ENCODE peak calls at places on chromosomes 2 and 18, in eight cellular contexts. T, C, R, Q, Z, I, J and B are unnamed samples.

GRCh38 chr18:23531912-23532311 is 28.6 kb downstream of the RMC1 start:
- DNase-seq in R (no peak), T (no peak), Q (no peak), J (no peak), Z (no peak), C (no peak), I (no peak), B (no peak)

GRCh38 chr2:210503622-210504300 is 27.2 kb upstream of the LANCL1 start:
- DNase-seq in Z (no peak), I (no peak), J (peak), T (peak), R (peak), C (no peak), Q (no peak), B (no peak)

GRCh38 chr2:114489143-114489542 is 46.7 kb downstream of the DPP10 start:
- DNase-seq in T (no peak), C (no peak), Z (no peak), J (no peak), R (no peak), Q (no peak), I (no peak), B (no peak)

GRCh38 chr2:144114761-144115160 is 405.2 kb downstream of the ZEB2 start:
- DNase-seq in Z (no peak), C (no peak), I (no peak), T (no peak), R (peak), J (no peak), Q (no peak), B (no peak)

GRCh38 chr2:239882335-239882734 is 142.8 kb downstream of the NDUFA10 start:
- DNase-seq in I (peak), Z (no peak), R (no peak), Q (peak), T (peak), J (no peak), C (peak), B (peak)

GRCh38 chr18:59070181-59070912 is 69.3 kb upstream of the SEC11C start:
- DNase-seq in Q (peak), T (peak), J (peak), I (peak), R (peak), C (peak), Z (peak), B (peak)

GRCh38 chr2:163401481-163401880 is 334.3 kb downstream of the FIGN start:
- DNase-seq in R (peak), J (no peak), T (peak), Z (no peak), I (peak), C (no peak), Q (no peak), B (no peak)

GRCh38 chr2:138974651-138975050 is 194.5 kb upstream of the NXPH2 start:
- DNase-seq in R (peak), Q (no peak), C (no peak), T (no peak), I (no peak), J (no peak), Z (no peak), B (no peak)

GRCh38 chr2:239424337-239425045 is 23.7 kb upstream of the HDAC4 start:
- DNase-seq in Z (no peak), Q (no peak), T (no peak), R (no peak), C (no peak), I (no peak), J (no peak), B (no peak)

GRCh38 chr2:231413456-231413855 is 17.9 kb downstream of the B3GNT7 start:
- DNase-seq in C (no peak), T (no peak), J (no peak), Z (no peak), Q (no peak), R (no peak), I (no peak), B (no peak)

GRCh38 chr2:232658217-232658785 is 24.9 kb downstream of the EFHD1 start:
- DNase-seq in R (no peak), I (no peak), Q (no peak), C (no peak), J (no peak), Z (no peak), T (peak), B (no peak)

GRCh38 chr2:31136732-31137131 is 1.5 kb downstream of the GALNT14 start:
- DNase-seq in R (no peak), C (no peak), J (no peak), I (no peak), Z (no peak), Q (no peak), T (no peak), B (no peak)

GRCh38 chr2:152627010-152627957 is 90.0 kb downstream of the PRPF40A start:
- DNase-seq in R (no peak), Q (no peak), T (peak), I (peak), J (no peak), Z (no peak), C (no peak), B (no peak)

GRCh38 chr2:190867182-190867581 is 13.4 kb upstream of the GLS start:
- DNase-seq in I (peak), Q (no peak), C (no peak), T (no peak), Z (no peak), J (no peak), R (no peak), B (no peak)

GRCh38 chr2:112884869-112885502 is 26.0 kb upstream of the IL37 start:
- DNase-seq in I (peak), T (peak), Z (no peak), J (no peak), Q (peak), C (peak), R (no peak), B (peak)

GRCh38 chr18:48902856-48903601 is 47.7 kb downstream of the SMAD7 start:
- DNase-seq in J (no peak), R (peak), Z (no peak), T (peak), I (peak), Q (no peak), C (no peak), B (no peak)

GRCh38 chr2:138948070-138948539 is 167.9 kb upstream of the NXPH2 start:
- DNase-seq in T (no peak), C (no peak), I (peak), R (peak), Z (no peak), Q (no peak), J (no peak), B (no peak)

GRCh38 chr2:20135631-20136050 is 84.2 kb upstream of the LAPTM4A start:
- DNase-seq in C (peak), T (peak), R (no peak), I (peak), Q (no peak), J (no peak), Z (no peak), B (no peak)

GRCh38 chr2:75403991-75404428 is 156.7 kb downstream of the EVA1A start:
- DNase-seq in R (peak), I (peak), J (no peak), C (no peak), T (peak), Q (no peak), Z (peak), B (no peak)

GRCh38 chr2:217998926-217999633 is 3.7 kb downstream of the TNS1 start:
- DNase-seq in R (no peak), Q (no peak), Z (no peak), I (no peak), J (no peak), T (no peak), C (no peak), B (no peak)

GRCh38 chr2:28393115-28393836 is 618 bp downstream of the FOSL2 start:
- DNase-seq in R (no peak), T (peak), C (peak), Q (no peak), Z (no peak), I (peak), J (no peak), B (no peak)

GRCh38 chr2:60992985-60993392 is 24.5 kb upstream of the PEX13 start:
- DNase-seq in T (no peak), R (no peak), Q (no peak), J (peak), C (no peak), Z (no peak), I (no peak), B (no peak)

GRCh38 chr2:207143474-207144190 is 22.1 kb downstream of the KLF7 start:
- DNase-seq in Z (no peak), I (peak), Q (peak), J (peak), R (no peak), T (peak), C (peak), B (no peak)

GRCh38 chr2:14557111-14557510 is 75.4 kb upstream of the LRATD1 start:
- DNase-seq in Z (no peak), T (no peak), Q (no peak), R (no peak), J (no peak), C (no peak), I (no peak), B (no peak)

GRCh38 chr2:135984199-135985017 is 1.0 kb downstream of the DARS1 start:
- DNase-seq in T (no peak), Z (no peak), J (no peak), C (no peak), I (no peak), Q (no peak), R (no peak), B (no peak)

GRCh38 chr2:233247744-233248143 is 3.7 kb upstream of the ATG16L1 start:
- DNase-seq in T (peak), C (peak), Q (no peak), I (peak), R (no peak), J (no peak), Z (no peak), B (peak)

GRCh38 chr2:237196866-237197618 is 111.4 kb downstream of the COPS8 start:
- DNase-seq in Q (no peak), J (no peak), C (no peak), R (peak), T (peak), Z (peak), I (peak), B (no peak)

GRCh38 chr2:137000790-137001189 is 235.4 kb downstream of the THSD7B start:
- DNase-seq in J (no peak), T (no peak), I (no peak), R (no peak), Q (no peak), Z (no peak), C (no peak), B (no peak)

GRCh38 chr2:79085382-79085781 is 2.4 kb downstream of the REG1B start:
- DNase-seq in J (no peak), Z (no peak), Q (no peak), R (no peak), C (no peak), I (no peak), T (no peak), B (no peak)

GRCh38 chr2:20781656-20782265 is 41.1 kb downstream of the LDAH start:
- DNase-seq in T (peak), I (peak), Z (no peak), C (no peak), Q (no peak), R (no peak), J (no peak), B (no peak)

GRCh38 chr2:215870986-215871385 is 142.4 kb downstream of the MREG start:
- DNase-seq in Q (no peak), T (peak), C (no peak), I (peak), J (no peak), R (no peak), Z (no peak), B (no peak)

GRCh38 chr18:79241755-79242154 is 154.0 kb upstream of the NFATC1 start:
- DNase-seq in Z (no peak), R (no peak), J (no peak), C (no peak), Q (no peak), I (no peak), T (no peak), B (no peak)

GRCh38 chr2:196849895-196850294 is 40.7 kb upstream of the C2orf66 start:
- DNase-seq in I (peak), R (peak), C (no peak), J (no peak), Z (no peak), Q (no peak), T (peak), B (no peak)

GRCh38 chr2:43393918-43394317 is 167.5 kb upstream of the ZFP36L2 start:
- DNase-seq in T (no peak), C (no peak), Z (no peak), I (no peak), J (no peak), R (no peak), Q (no peak), B (no peak)

GRCh38 chr2:123840614-123841013 is 184.5 kb upstream of the CNTNAP5 start:
- DNase-seq in T (no peak), C (no peak), Z (no peak), Q (no peak), J (no peak), R (no peak), I (no peak), B (no peak)